ENCODE peak calls at places on chromosome 18, in eight cellular contexts. One of them, this sample, is unnamed.

GRCh38 chr18:74496508-74497307 is 545 bp downstream of the CNDP2 start:
- DNase-seq in neural crest cell: peak
- DNase-seq in AG10803: peak
- DNase-seq in AG04449: no peak
- DNase-seq in CD8-positive, alpha-beta T cell: peak
- DNase-seq in mesothelial cell of epicardium: no peak
- DNase-seq in adrenal gland: no peak
- DNase-seq in Panc1: no peak
- DNase-seq in this sample: no peak

GRCh38 chr18:41639218-41639617 is 315.8 kb upstream of the PIK3C3 start:
- DNase-seq in CD8-positive, alpha-beta T cell: no peak
- DNase-seq in AG04449: no peak
- DNase-seq in Panc1: no peak
- DNase-seq in mesothelial cell of epicardium: no peak
- DNase-seq in AG10803: no peak
- DNase-seq in adrenal gland: no peak
- DNase-seq in neural crest cell: no peak
- DNase-seq in this sample: no peak

GRCh38 chr18:22422909-22423548 is 5.3 kb upstream of the CTAGE1 start:
- DNase-seq in AG10803: peak
- DNase-seq in adrenal gland: no peak
- DNase-seq in mesothelial cell of epicardium: no peak
- DNase-seq in AG04449: no peak
- DNase-seq in CD8-positive, alpha-beta T cell: no peak
- DNase-seq in neural crest cell: no peak
- DNase-seq in Panc1: no peak
- DNase-seq in this sample: no peak

GRCh38 chr18:79717059-79717458 is 37.5 kb downstream of the CTDP1 start:
- DNase-seq in mesothelial cell of epicardium: no peak
- DNase-seq in AG04449: no peak
- DNase-seq in AG10803: no peak
- DNase-seq in neural crest cell: no peak
- DNase-seq in CD8-positive, alpha-beta T cell: no peak
- DNase-seq in adrenal gland: no peak
- DNase-seq in Panc1: no peak
- DNase-seq in this sample: no peak

GRCh38 chr18:52950153-52950552 is 610.2 kb downstream of the DCC start:
- DNase-seq in neural crest cell: no peak
- DNase-seq in Panc1: no peak
- DNase-seq in adrenal gland: no peak
- DNase-seq in CD8-positive, alpha-beta T cell: no peak
- DNase-seq in AG10803: no peak
- DNase-seq in mesothelial cell of epicardium: no peak
- DNase-seq in AG04449: no peak
- DNase-seq in this sample: no peak

GRCh38 chr18:34158881-34159690 is 65.6 kb downstream of the NOL4 start:
- DNase-seq in CD8-positive, alpha-beta T cell: no peak
- DNase-seq in AG04449: no peak
- DNase-seq in Panc1: no peak
- DNase-seq in AG10803: no peak
- DNase-seq in neural crest cell: peak
- DNase-seq in mesothelial cell of epicardium: peak
- DNase-seq in adrenal gland: peak
- DNase-seq in this sample: peak

GRCh38 chr18:22470511-22471181 is 52.9 kb upstream of the CTAGE1 start:
- DNase-seq in neural crest cell: no peak
- DNase-seq in Panc1: no peak
- DNase-seq in CD8-positive, alpha-beta T cell: no peak
- DNase-seq in AG10803: no peak
- DNase-seq in adrenal gland: no peak
- DNase-seq in mesothelial cell of epicardium: no peak
- DNase-seq in AG04449: no peak
- DNase-seq in this sample: no peak

GRCh38 chr18:21550510-21550970 is 50.0 kb downstream of the ESCO1 start:
- DNase-seq in adrenal gland: no peak
- DNase-seq in neural crest cell: no peak
- DNase-seq in AG04449: no peak
- DNase-seq in Panc1: no peak
- DNase-seq in CD8-positive, alpha-beta T cell: no peak
- DNase-seq in mesothelial cell of epicardium: no peak
- DNase-seq in AG10803: no peak
- DNase-seq in this sample: no peak

GRCh38 chr18:31736630-31737029 is 24.1 kb downstream of the SLC25A52 start:
- DNase-seq in AG10803: no peak
- DNase-seq in CD8-positive, alpha-beta T cell: no peak
- DNase-seq in mesothelial cell of epicardium: no peak
- DNase-seq in adrenal gland: no peak
- DNase-seq in neural crest cell: no peak
- DNase-seq in Panc1: no peak
- DNase-seq in AG04449: no peak
- DNase-seq in this sample: no peak

GRCh38 chr18:55500316-55501086 is 87.5 kb downstream of the TCF4 start:
- DNase-seq in CD8-positive, alpha-beta T cell: no peak
- DNase-seq in AG10803: peak
- DNase-seq in adrenal gland: no peak
- DNase-seq in AG04449: peak
- DNase-seq in mesothelial cell of epicardium: no peak
- DNase-seq in Panc1: no peak
- DNase-seq in neural crest cell: no peak
- DNase-seq in this sample: no peak

GRCh38 chr18:3117493-3118192 is 102.1 kb downstream of the MYOM1 start:
- DNase-seq in AG10803: peak
- DNase-seq in adrenal gland: no peak
- DNase-seq in AG04449: no peak
- DNase-seq in CD8-positive, alpha-beta T cell: no peak
- DNase-seq in mesothelial cell of epicardium: no peak
- DNase-seq in Panc1: no peak
- DNase-seq in neural crest cell: no peak
- DNase-seq in this sample: no peak
- TF ChIP-seq CTCF in AG10803: no peak
- TF ChIP-seq CTCF in adrenal gland: no peak
- TF ChIP-seq CTCF in AG04449: no peak
- TF ChIP-seq CTCF in CD8-positive, alpha-beta T cell: no peak
- TF ChIP-seq CTCF in mesothelial cell of epicardium: no peak
- TF ChIP-seq CTCF in Panc1: no peak
- TF ChIP-seq CTCF in neural crest cell: no peak
- TF ChIP-seq CTCF in this sample: no peak

GRCh38 chr18:76131738-76132137 is 363.3 kb downstream of the ZNF516 start:
- DNase-seq in Panc1: no peak
- DNase-seq in neural crest cell: no peak
- DNase-seq in mesothelial cell of epicardium: no peak
- DNase-seq in AG04449: no peak
- DNase-seq in adrenal gland: no peak
- DNase-seq in AG10803: peak
- DNase-seq in CD8-positive, alpha-beta T cell: no peak
- DNase-seq in this sample: no peak

GRCh38 chr18:76121049-76121448 is 374.0 kb downstream of the ZNF516 start:
- DNase-seq in AG10803: no peak
- DNase-seq in CD8-positive, alpha-beta T cell: no peak
- DNase-seq in mesothelial cell of epicardium: no peak
- DNase-seq in neural crest cell: no peak
- DNase-seq in AG04449: no peak
- DNase-seq in adrenal gland: no peak
- DNase-seq in Panc1: no peak
- DNase-seq in this sample: no peak

GRCh38 chr18:76130845-76131244 is 364.2 kb downstream of the ZNF516 start:
- DNase-seq in Panc1: no peak
- DNase-seq in adrenal gland: no peak
- DNase-seq in AG10803: peak
- DNase-seq in AG04449: no peak
- DNase-seq in neural crest cell: no peak
- DNase-seq in CD8-positive, alpha-beta T cell: no peak
- DNase-seq in mesothelial cell of epicardium: no peak
- DNase-seq in this sample: no peak

DNA sequence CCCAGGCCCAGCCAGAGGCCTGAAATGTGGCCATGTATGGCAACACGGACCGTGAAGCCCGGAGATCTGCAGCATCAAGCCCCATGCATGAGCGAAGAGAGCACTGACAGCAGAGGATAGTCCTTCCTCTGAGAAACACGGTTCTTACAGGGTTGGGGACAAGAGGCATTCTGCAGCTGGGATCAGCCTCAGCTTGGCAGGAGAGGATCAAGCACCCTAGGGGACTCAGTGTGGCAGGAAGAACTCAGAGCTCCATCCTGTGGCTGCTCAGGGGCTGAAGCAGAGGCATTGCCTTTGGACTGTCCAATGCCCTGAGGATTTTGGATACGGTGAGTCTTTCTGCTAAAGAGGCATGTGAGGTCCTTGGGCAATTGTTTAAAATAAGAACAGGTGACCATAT is 368.7 kb downstream of the ZNF516 start:
- DNase-seq in AG10803: peak
- DNase-seq in adrenal gland: no peak
- DNase-seq in CD8-positive, alpha-beta T cell: no peak
- DNase-seq in Panc1: no peak
- DNase-seq in neural crest cell: no peak
- DNase-seq in mesothelial cell of epicardium: no peak
- DNase-seq in AG04449: no peak
- DNase-seq in this sample: no peak
- TF ChIP-seq CTCF in AG10803: peak
- TF ChIP-seq CTCF in adrenal gland: no peak
- TF ChIP-seq CTCF in CD8-positive, alpha-beta T cell: no peak
- TF ChIP-seq CTCF in Panc1: peak
- TF ChIP-seq CTCF in neural crest cell: no peak
- TF ChIP-seq CTCF in mesothelial cell of epicardium: no peak
- TF ChIP-seq CTCF in AG04449: no peak
- TF ChIP-seq CTCF in this sample: no peak

GRCh38 chr18:78192044-78192443 is 787.6 kb upstream of the SALL3 start:
- DNase-seq in mesothelial cell of epicardium: no peak
- DNase-seq in AG10803: no peak
- DNase-seq in CD8-positive, alpha-beta T cell: no peak
- DNase-seq in neural crest cell: no peak
- DNase-seq in adrenal gland: no peak
- DNase-seq in Panc1: no peak
- DNase-seq in AG04449: no peak
- DNase-seq in this sample: no peak
- TF ChIP-seq CTCF in mesothelial cell of epicardium: no peak
- TF ChIP-seq CTCF in AG10803: no peak
- TF ChIP-seq CTCF in CD8-positive, alpha-beta T cell: no peak
- TF ChIP-seq CTCF in neural crest cell: peak
- TF ChIP-seq CTCF in adrenal gland: no peak
- TF ChIP-seq CTCF in Panc1: no peak
- TF ChIP-seq CTCF in AG04449: no peak
- TF ChIP-seq CTCF in this sample: peak

GRCh38 chr18:49447810-49448745 is 12.4 kb downstream of the DYM start:
- DNase-seq in neural crest cell: peak
- DNase-seq in AG04449: no peak
- DNase-seq in adrenal gland: no peak
- DNase-seq in mesothelial cell of epicardium: no peak
- DNase-seq in Panc1: no peak
- DNase-seq in AG10803: peak
- DNase-seq in CD8-positive, alpha-beta T cell: peak
- DNase-seq in this sample: no peak
- TF ChIP-seq CTCF in neural crest cell: peak
- TF ChIP-seq CTCF in AG04449: peak
- TF ChIP-seq CTCF in adrenal gland: peak
- TF ChIP-seq CTCF in mesothelial cell of epicardium: peak
- TF ChIP-seq CTCF in Panc1: peak
- TF ChIP-seq CTCF in AG10803: peak
- TF ChIP-seq CTCF in CD8-positive, alpha-beta T cell: peak
- TF ChIP-seq CTCF in this sample: peak

GRCh38 chr18:7614030-7614429 is 46.9 kb downstream of the PTPRM start:
- DNase-seq in Panc1: no peak
- DNase-seq in CD8-positive, alpha-beta T cell: no peak
- DNase-seq in AG04449: no peak
- DNase-seq in neural crest cell: no peak
- DNase-seq in AG10803: no peak
- DNase-seq in mesothelial cell of epicardium: no peak
- DNase-seq in adrenal gland: no peak
- DNase-seq in this sample: no peak
- TF ChIP-seq CTCF in Panc1: no peak
- TF ChIP-seq CTCF in CD8-positive, alpha-beta T cell: no peak
- TF ChIP-seq CTCF in AG04449: no peak
- TF ChIP-seq CTCF in neural crest cell: no peak
- TF ChIP-seq CTCF in AG10803: no peak
- TF ChIP-seq CTCF in mesothelial cell of epicardium: no peak
- TF ChIP-seq CTCF in adrenal gland: no peak
- TF ChIP-seq CTCF in this sample: no peak

GRCh38 chr18:3062798-3063563 is 50.0 kb upstream of the LPIN2 start:
- DNase-seq in CD8-positive, alpha-beta T cell: peak
- DNase-seq in Panc1: peak
- DNase-seq in mesothelial cell of epicardium: peak
- DNase-seq in neural crest cell: peak
- DNase-seq in AG10803: peak
- DNase-seq in adrenal gland: peak
- DNase-seq in AG04449: no peak
- DNase-seq in this sample: peak
- TF ChIP-seq CTCF in CD8-positive, alpha-beta T cell: peak
- TF ChIP-seq CTCF in Panc1: peak
- TF ChIP-seq CTCF in mesothelial cell of epicardium: no peak
- TF ChIP-seq CTCF in neural crest cell: peak
- TF ChIP-seq CTCF in AG10803: peak
- TF ChIP-seq CTCF in adrenal gland: peak
- TF ChIP-seq CTCF in AG04449: peak
- TF ChIP-seq CTCF in this sample: peak

DNA sequence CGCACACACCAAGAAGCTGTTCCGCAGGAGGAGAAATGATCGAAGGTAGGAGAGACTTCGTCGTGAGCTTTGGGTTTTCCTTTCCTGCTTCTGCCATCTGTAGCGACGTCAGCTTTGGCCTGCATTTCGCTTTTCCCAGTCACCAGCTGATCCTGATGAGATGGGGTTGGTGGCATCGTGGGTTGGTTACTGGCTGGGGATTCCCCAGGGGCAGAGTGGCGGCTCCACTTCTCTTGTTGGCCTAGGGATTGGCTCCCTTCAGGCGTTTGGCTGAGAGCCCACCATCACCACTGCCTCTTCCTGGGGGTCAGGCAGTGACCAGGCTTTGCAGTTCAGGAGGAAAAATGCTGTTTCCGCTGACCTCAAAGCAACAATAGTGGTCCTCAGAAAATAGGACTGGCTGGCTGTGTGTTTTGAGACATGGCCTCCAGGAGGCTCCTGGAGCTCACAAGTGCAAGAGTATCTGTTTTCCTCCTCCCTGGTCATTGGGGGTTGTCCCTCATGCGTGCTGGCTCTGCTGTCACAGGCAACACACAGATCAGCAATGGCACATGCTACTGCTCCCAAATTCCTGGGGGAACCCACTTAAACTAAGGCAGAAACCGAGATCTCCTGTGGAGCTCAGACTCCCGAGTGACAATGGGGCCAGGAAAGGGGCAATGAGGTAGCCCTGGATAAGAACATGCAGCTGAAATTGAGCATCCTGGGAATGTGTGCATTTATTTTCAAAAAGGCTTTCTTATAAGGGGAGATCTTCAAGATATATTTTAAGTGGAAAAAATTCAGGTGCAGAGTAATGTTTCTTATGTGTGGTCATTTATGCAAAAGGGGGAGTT is 173.0 kb downstream of the CTIF start:
- DNase-seq in AG10803: peak
- DNase-seq in CD8-positive, alpha-beta T cell: no peak
- DNase-seq in mesothelial cell of epicardium: peak
- DNase-seq in adrenal gland: no peak
- DNase-seq in Panc1: peak
- DNase-seq in AG04449: no peak
- DNase-seq in neural crest cell: no peak
- DNase-seq in this sample: no peak
- TF ChIP-seq CTCF in AG10803: peak
- TF ChIP-seq CTCF in CD8-positive, alpha-beta T cell: no peak
- TF ChIP-seq CTCF in mesothelial cell of epicardium: peak
- TF ChIP-seq CTCF in adrenal gland: peak
- TF ChIP-seq CTCF in Panc1: no peak
- TF ChIP-seq CTCF in AG04449: peak
- TF ChIP-seq CTCF in neural crest cell: peak
- TF ChIP-seq CTCF in this sample: peak

GRCh38 chr18:76376668-76377358 is 118.2 kb downstream of the ZNF516 start:
- DNase-seq in AG04449: no peak
- DNase-seq in Panc1: no peak
- DNase-seq in neural crest cell: no peak
- DNase-seq in CD8-positive, alpha-beta T cell: no peak
- DNase-seq in AG10803: no peak
- DNase-seq in mesothelial cell of epicardium: no peak
- DNase-seq in adrenal gland: no peak
- DNase-seq in this sample: no peak
- TF ChIP-seq CTCF in AG04449: no peak
- TF ChIP-seq CTCF in Panc1: no peak
- TF ChIP-seq CTCF in neural crest cell: no peak
- TF ChIP-seq CTCF in CD8-positive, alpha-beta T cell: no peak
- TF ChIP-seq CTCF in AG10803: no peak
- TF ChIP-seq CTCF in mesothelial cell of epicardium: no peak
- TF ChIP-seq CTCF in adrenal gland: no peak
- TF ChIP-seq CTCF in this sample: no peak